ENCODE peak calls at places on chromosomes 5 and 9, in four cellular contexts. X, U, O and D are unnamed samples.
A peak's percentile ranks its signal among the peaks of the same experiment; 100 is the strongest.

GRCh38 chr9:36813149-36813548 is 220.9 kb downstream of the PAX5 start:
- DNase-seq in O (no peak), X (no peak), U (no peak), D (no peak)

GRCh38 chr9:84383178-84383577 is 42.6 kb upstream of the SLC28A3 start:
- DNase-seq in X (no peak), U (no peak), O (no peak), D (no peak)

GRCh38 chr9:126682113-126682810 is 68.5 kb downstream of the LMX1B start:
- DNase-seq in O (no peak), U (peak; percentile 1), X (no peak), D (no peak)

GRCh38 chr5:149581931-149582768 is 852 bp downstream of the ARHGEF37 start:
- DNase-seq in O (no peak), U (peak; percentile 72), X (peak; percentile 46), D (no peak)

GRCh38 chr5:7576023-7576715 is 180.2 kb downstream of the ADCY2 start:
- DNase-seq in O (no peak), X (no peak), U (no peak), D (no peak)

GRCh38 chr5:18999478-18999877 is 988.5 kb downstream of the CDH18 start:
- DNase-seq in X (no peak), U (no peak), O (no peak), D (no peak)

GRCh38 chr5:157068339-157068738 is 9.4 kb upstream of the HAVCR1 start:
- DNase-seq in X (no peak), O (no peak), U (no peak), D (no peak)

GRCh38 chr5:124806026-124806856 is 59.8 kb upstream of the ZNF608 start:
- DNase-seq in O (no peak), X (peak; percentile 84), U (peak; percentile 64), D (no peak)

GRCh38 chr9:24841993-24842392 is 296.3 kb upstream of the IZUMO3 start:
- DNase-seq in O (no peak), X (no peak), U (no peak), D (no peak)

GRCh38 chr9:96193356-96193755 is 108.6 kb downstream of the HSD17B3 start:
- DNase-seq in O (no peak), X (no peak), U (no peak), D (no peak)

GRCh38 chr5:53425598-53426516 is 54.6 kb upstream of the FST start:
- DNase-seq in X (no peak), O (no peak), U (peak; percentile 79), D (no peak)

GRCh38 chr5:96718635-96719077 is 56.5 kb downstream of the CAST start:
- DNase-seq in O (no peak), X (peak; percentile 57), U (no peak), D (no peak)

GRCh38 chr5:132774406-132774805 is 2.6 kb downstream of the SEPTIN8 start:
- DNase-seq in O (no peak), U (no peak), X (no peak), D (no peak)

GRCh38 chr5:117738571-117738970 is 1163.9 kb upstream of the SEMA6A start:
- DNase-seq in X (no peak), O (no peak), U (no peak), D (no peak)

DNA sequence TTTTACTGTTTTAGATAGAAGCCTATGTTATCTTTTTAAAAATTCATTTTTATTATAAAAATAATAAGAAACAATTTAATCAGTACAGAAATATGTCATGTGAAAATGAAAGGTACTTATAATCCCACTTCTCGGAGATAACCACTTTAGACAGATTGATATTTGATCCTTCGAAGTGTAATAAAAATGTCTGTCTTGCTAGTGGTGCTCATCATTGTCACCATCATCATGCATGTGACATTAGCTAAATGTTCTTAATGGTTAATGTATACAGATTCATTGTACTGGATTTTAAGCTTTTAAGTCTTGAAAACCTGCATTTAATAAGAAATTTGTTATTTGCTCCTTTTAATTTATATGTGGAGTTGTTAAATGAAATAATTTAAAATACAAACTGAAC is 30.1 kb upstream of the FAM120AOS start:
- DNase-seq in U (no peak), O (no peak), X (no peak), D (no peak)
- H3K27ac ChIP-seq in U (no peak overlapping the region), O (no peak overlapping the region), X (no peak overlapping the region), D (no peak overlapping the region)

DNA sequence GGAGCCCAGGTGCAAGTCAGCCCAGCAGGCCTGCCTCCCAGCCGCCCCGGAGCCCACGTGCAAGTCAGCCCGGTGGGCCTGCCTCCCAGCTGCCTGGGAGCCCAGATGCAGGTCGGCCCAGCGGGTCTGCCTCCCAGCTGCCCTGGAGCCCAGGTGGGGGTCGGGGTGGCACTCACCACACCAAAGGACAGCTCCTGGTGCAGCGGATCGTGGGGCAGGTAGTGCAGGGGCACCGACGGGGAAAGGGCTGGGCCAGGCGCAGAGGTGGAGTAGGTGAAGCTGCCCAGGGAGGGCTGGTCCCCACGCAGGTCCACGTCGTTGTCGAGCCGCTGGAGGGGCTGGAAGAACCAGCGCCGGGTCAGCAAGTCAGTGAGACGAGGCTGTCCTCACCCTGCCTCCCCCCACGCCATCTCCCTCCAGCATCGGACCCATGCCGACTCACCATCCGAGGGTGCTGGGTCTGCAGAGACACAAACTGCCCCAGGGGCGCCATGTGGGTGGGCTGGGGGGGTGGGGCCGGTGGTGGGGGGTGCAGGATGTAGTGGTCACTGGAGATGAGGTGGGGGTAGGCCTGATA is 6.7 kb downstream of the RNF44 start:
- DNase-seq in X (no peak), U (no peak), O (no peak), D (no peak)
- H3K4me3 ChIP-seq in X (no peak overlapping the region), U (no peak overlapping the region), O (peak overlapping the region; percentile 41), D (peak overlapping the region; percentile 22)

GRCh38 chr9:109017493-109017892 is 4.2 kb upstream of the CTNNAL1 start:
- DNase-seq in U (no peak), X (no peak), O (no peak), D (no peak)

GRCh38 chr9:109020113-109020512 is 6.8 kb upstream of the CTNNAL1 start:
- DNase-seq in U (no peak), O (no peak), X (no peak), D (no peak)

GRCh38 chr9:109020982-109021511 is 7.7 kb upstream of the CTNNAL1 start:
- DNase-seq in U (no peak), O (no peak), X (no peak), D (no peak)

GRCh38 chr9:109020581-109020980 is 7.3 kb upstream of the CTNNAL1 start:
- DNase-seq in O (no peak), U (no peak), X (no peak), D (no peak)

DNA sequence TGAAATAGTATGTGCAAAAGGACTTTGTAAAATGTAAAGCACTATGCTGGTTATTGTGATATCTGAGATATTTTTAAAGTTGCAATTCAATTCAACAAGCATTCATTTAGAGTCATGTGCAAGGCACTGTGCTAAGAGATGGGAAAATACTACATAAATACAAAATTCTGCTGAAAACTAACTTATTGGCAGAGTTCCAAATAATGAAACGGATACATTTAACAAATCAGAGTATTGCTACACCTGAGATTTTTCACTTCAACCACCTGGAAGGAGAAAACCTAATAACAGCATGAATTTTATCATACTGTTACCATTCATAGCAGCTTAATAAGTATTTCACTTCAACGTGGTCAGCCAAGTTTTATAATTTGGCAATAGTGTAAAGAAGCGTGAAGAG is 6.1 kb upstream of the CTNNAL1 start:
- DNase-seq in U (no peak), O (no peak), X (no peak), D (no peak)
- H3K27ac ChIP-seq in U (no peak overlapping the region), O (no peak overlapping the region), X (no peak overlapping the region), D (no peak overlapping the region)

DNA sequence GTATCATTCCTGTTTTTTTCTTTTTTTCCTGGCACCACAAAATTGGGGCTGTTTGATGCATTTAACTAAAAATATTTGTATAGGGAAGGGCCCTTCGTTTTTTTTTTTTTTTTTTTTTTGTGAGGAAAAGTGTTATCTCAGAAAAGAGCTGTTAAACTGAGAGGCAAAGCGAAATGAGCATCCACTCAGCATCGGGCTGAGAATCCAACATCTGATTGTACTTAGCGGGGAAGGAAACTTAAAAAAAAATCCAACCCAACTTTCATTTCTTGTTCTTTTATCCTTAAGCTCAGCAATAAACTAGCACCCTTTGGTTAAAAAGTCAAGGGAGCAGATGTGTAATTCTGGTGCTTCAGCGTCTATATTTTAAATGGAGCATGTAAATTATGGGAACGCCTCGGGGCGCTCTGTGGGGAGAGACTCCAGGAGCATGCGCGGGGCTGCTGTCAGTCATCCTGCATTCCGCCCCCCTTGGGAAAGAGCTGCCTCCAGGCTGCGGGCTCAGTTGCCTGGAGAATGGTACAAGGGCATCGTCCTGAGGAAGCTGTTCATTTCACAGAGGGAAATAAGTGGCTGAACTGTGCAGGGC is 33.3 kb downstream of the DMRT2 start:
- DNase-seq in X (peak; percentile 27), U (no peak), O (no peak), D (no peak)
- H3K4me3 ChIP-seq in X (no peak overlapping the region), U (no peak overlapping the region), O (no peak overlapping the region), D (no peak overlapping the region)

GRCh38 chr5:27341342-27341741 is 303.0 kb upstream of the CDH9 start:
- DNase-seq in O (no peak), U (no peak), X (no peak), D (no peak)

GRCh38 chr5:27336817-27337216 is 298.4 kb upstream of the CDH9 start:
- DNase-seq in U (no peak), O (no peak), X (no peak), D (no peak)
- H3K27ac ChIP-seq in U (no peak overlapping the region), O (no peak overlapping the region), X (no peak overlapping the region), D (no peak overlapping the region)

GRCh38 chr9:136799854-136800657 is 3.9 kb downstream of the CCDC183 start:
- DNase-seq in X (peak; percentile 77), O (peak; percentile 77), U (peak; percentile 97), D (peak; percentile 97)

GRCh38 chr9:136796238-136796774 is at the start of gene CCDC183:
- DNase-seq in X (no peak), U (no peak), O (no peak), D (no peak)

GRCh38 chr9:136802321-136802720 is 5.4 kb upstream of the RABL6 start:
- DNase-seq in X (no peak), U (no peak), O (no peak), D (no peak)

GRCh38 chr9:136798708-136799078 is 2.6 kb downstream of the CCDC183 start:
- DNase-seq in O (no peak), U (no peak), X (no peak), D (no peak)

DNA sequence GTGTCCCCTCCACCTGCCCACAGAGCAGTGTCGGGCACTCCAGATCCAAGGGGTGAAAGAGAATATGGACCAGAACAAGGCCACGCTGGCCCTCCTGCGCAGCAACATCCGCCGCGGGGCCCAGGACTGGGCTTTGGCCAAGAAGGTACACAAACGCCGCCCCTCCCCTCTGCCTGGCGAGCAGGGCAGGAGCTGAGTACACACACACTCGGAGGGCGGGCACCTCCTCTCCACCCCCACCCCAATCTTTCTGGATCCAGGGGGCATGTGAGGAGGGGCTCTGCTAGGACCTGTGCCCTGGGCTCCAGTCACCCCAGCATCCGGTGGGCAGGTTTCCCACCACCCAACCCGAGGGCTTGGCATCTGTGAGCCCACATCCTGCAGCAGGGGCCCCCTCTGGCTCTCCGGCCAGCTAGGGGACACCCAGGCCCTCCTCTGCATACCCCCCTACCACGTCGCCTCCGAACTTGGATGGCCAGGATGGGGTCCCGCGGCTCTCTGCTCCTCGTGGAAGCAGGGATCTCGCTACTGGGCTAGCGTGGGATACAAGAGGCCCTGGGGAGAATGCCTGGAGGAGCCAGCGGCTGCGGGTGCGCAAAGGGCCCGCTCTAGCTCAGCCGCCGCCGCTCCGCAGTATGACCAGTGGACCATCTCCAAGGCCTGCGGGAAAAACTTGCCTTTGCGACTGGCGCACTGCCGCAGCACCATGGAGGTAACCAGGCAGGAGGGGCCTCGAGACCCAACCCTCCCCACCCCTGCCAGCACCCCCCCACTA is 3.1 kb downstream of the CCDC183 start:
- DNase-seq in U (peak; percentile 52), X (no peak), O (no peak), D (no peak)
- H3K4me3 ChIP-seq in U (peak overlapping the region; percentile 60), X (peak overlapping the region; percentile 33), O (peak overlapping the region; percentile 49), D (peak overlapping the region; percentile 52)

DNA sequence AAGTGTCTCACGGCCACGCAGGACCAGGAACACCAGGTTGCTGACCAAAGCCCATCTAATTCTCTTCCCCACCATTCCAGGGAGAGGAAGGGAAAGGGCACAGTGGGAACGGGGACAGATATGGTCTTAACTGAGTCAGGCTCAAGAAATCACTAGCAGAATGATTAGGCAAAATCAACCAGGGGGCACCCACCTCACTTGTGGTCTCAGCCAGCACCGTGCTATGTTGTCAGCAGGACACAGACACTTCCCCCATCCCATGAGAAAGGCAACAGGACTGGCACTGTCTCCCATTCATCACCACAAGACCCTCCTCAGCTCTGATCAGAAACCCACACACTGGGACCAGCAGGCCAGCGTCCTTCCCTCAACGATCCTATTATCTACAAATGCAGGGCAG is 2.9 kb downstream of the BICD2 start:
- DNase-seq in U (no peak), X (no peak), O (no peak), D (no peak)
- H3K27ac ChIP-seq in U (no peak overlapping the region), X (no peak overlapping the region), O (no peak overlapping the region), D (no peak overlapping the region)